ENCODE peak calls at places on chromosomes 7 and 10, in five cellular contexts. H, C, I, K and R are unnamed samples.

GRCh38 chr10:84258034-84258695 is 13.3 kb downstream of the RGR start:
- DNase-seq in H (no peak), C (no peak), I (no peak), K (no peak), R (peak; percentile 2)

GRCh38 chr7:152588350-152588749 is 87.6 kb downstream of the XRCC2 start:
- DNase-seq in H (peak; percentile 65), C (peak; percentile 89), I (no peak), K (no peak), R (no peak)

GRCh38 chr7:46885167-46885566 is 696.7 kb downstream of the TNS3 start:
- DNase-seq in H (no peak), C (peak; percentile 13), I (no peak), K (no peak), R (no peak)

GRCh38 chr7:156889089-156889488 is 3.9 kb downstream of the LMBR1 start:
- DNase-seq in H (no peak), C (no peak), I (no peak), K (no peak), R (no peak)

GRCh38 chr10:48653944-48654698 is 30.6 kb upstream of the WDFY4 start:
- DNase-seq in H (no peak), C (peak; percentile 5), I (no peak), K (no peak), R (no peak)

GRCh38 chr10:30883751-30884150 is 147.9 kb downstream of the ZNF438 start:
- DNase-seq in H (no peak), C (no peak), I (no peak), K (no peak), R (no peak)

GRCh38 chr7:252981-253380 is 37.0 kb upstream of the FOXL3 start:
- DNase-seq in H (no peak), C (no peak), I (no peak), K (no peak), R (no peak)

GRCh38 chr7:95549818-95550529 is 46.3 kb downstream of the PDK4 start:
- DNase-seq in H (peak; percentile 31), C (peak; percentile 96), I (peak; percentile 90), K (no peak), R (no peak)

GRCh38 chr7:23114854-23115253 is 9.3 kb downstream of the KLHL7 start:
- DNase-seq in H (peak; percentile 59), C (no peak), I (no peak), K (no peak), R (no peak)

GRCh38 chr10:21427804-21428481 is 97.5 kb downstream of the SKIDA1 start:
- DNase-seq in H (peak; percentile 8), C (peak; percentile 3), I (peak; percentile 5), K (peak; percentile 17), R (no peak)

GRCh38 chr10:47381427-47382379 is 2.4 kb downstream of the ZNF488 start:
- DNase-seq in H (no peak), C (no peak), I (no peak), K (no peak), R (no peak)

GRCh38 chr7:44167920-44168319 is 21.3 kb downstream of the GCK start:
- DNase-seq in H (no peak), C (no peak), I (no peak), K (no peak), R (no peak)

GRCh38 chr7:86867163-86867762 is 192.2 kb downstream of the ELAPOR2 start:
- DNase-seq in H (no peak), C (no peak), I (no peak), K (no peak), R (no peak)

GRCh38 chr7:1403844-1404404 is 55.3 kb downstream of the MICALL2 start:
- DNase-seq in H (peak; percentile 19), C (peak; percentile 73), I (no peak), K (no peak), R (peak; percentile 52)

GRCh38 chr7:111560773-111561658 is 1.3 kb downstream of the IMMP2L start:
- DNase-seq in H (peak; percentile 31), C (peak; percentile 60), I (peak; percentile 30), K (no peak), R (no peak)

GRCh38 chr7:101399759-101400158 is 37.1 kb downstream of the COL26A1 start:
- DNase-seq in H (peak; percentile 38), C (no peak), I (no peak), K (no peak), R (no peak)

GRCh38 chr10:89915021-89915420 is 213.6 kb downstream of the KIF20B start:
- DNase-seq in H (no peak), C (peak; percentile 92), I (no peak), K (no peak), R (no peak)

GRCh38 chr10:13848530-13849425 is 262.0 kb downstream of the PRPF18 start:
- DNase-seq in H (no peak), C (no peak), I (no peak), K (no peak), R (peak; percentile 47)